ENCODE peak calls at places on chromosomes 1 and 21, in six cellular contexts. One of them, this sample, is unnamed.

GRCh38 chr1:183070234-183070922 is 47.2 kb downstream of the LAMC1 start:
- DNase-seq in ovary: no peak
- DNase-seq in BJ: no peak
- DNase-seq in AG09309: no peak
- DNase-seq in tibial nerve: no peak
- DNase-seq in heart right ventricle: no peak
- DNase-seq in this sample: no peak

GRCh38 chr1:159207774-159208459 is 3.2 kb downstream of the ACKR1 start:
- DNase-seq in ovary: no peak
- DNase-seq in BJ: no peak
- DNase-seq in AG09309: no peak
- DNase-seq in tibial nerve: no peak
- DNase-seq in heart right ventricle: no peak
- DNase-seq in this sample: no peak

GRCh38 chr1:51264470-51264869 is 28.4 kb downstream of the RNF11 start:
- DNase-seq in ovary: no peak
- DNase-seq in BJ: peak
- DNase-seq in AG09309: peak
- DNase-seq in tibial nerve: no peak
- DNase-seq in heart right ventricle: peak
- DNase-seq in this sample: peak

GRCh38 chr1:22827666-22828065 is 117.0 kb downstream of the EPHB2 start:
- DNase-seq in ovary: no peak
- DNase-seq in BJ: no peak
- DNase-seq in AG09309: no peak
- DNase-seq in tibial nerve: no peak
- DNase-seq in heart right ventricle: peak
- DNase-seq in this sample: no peak

GRCh38 chr1:108913105-108913948 is 36.5 kb downstream of the GPSM2 start:
- DNase-seq in ovary: no peak
- DNase-seq in BJ: no peak
- DNase-seq in AG09309: no peak
- DNase-seq in tibial nerve: no peak
- DNase-seq in heart right ventricle: no peak
- DNase-seq in this sample: no peak

GRCh38 chr1:11147371-11147770 is 41.8 kb upstream of the ANGPTL7 start:
- DNase-seq in ovary: no peak
- DNase-seq in BJ: peak
- DNase-seq in AG09309: no peak
- DNase-seq in tibial nerve: no peak
- DNase-seq in heart right ventricle: no peak
- DNase-seq in this sample: no peak

GRCh38 chr21:42304556-42305454 is 10.4 kb downstream of the TFF3 start:
- DNase-seq in ovary: no peak
- DNase-seq in BJ: no peak
- DNase-seq in AG09309: no peak
- DNase-seq in tibial nerve: no peak
- DNase-seq in heart right ventricle: no peak
- DNase-seq in this sample: no peak

GRCh38 chr1:75791022-75791421 is 5.0 kb downstream of the RABGGTB start:
- DNase-seq in ovary: no peak
- DNase-seq in BJ: no peak
- DNase-seq in AG09309: no peak
- DNase-seq in tibial nerve: no peak
- DNase-seq in heart right ventricle: no peak
- DNase-seq in this sample: no peak

GRCh38 chr1:79155991-79156390 is 149.5 kb upstream of the ADGRL4 start:
- DNase-seq in ovary: no peak
- DNase-seq in BJ: no peak
- DNase-seq in AG09309: no peak
- DNase-seq in tibial nerve: no peak
- DNase-seq in heart right ventricle: no peak
- DNase-seq in this sample: no peak

GRCh38 chr1:168135116-168135981 is 1.4 kb downstream of the GPR161 start:
- DNase-seq in ovary: no peak
- DNase-seq in BJ: no peak
- DNase-seq in AG09309: no peak
- DNase-seq in tibial nerve: no peak
- DNase-seq in heart right ventricle: no peak
- DNase-seq in this sample: no peak

GRCh38 chr1:168137515-168137821 is 738 bp upstream of the GPR161 start:
- DNase-seq in ovary: no peak
- DNase-seq in BJ: no peak
- DNase-seq in AG09309: no peak
- DNase-seq in tibial nerve: no peak
- DNase-seq in heart right ventricle: no peak
- DNase-seq in this sample: no peak

GRCh38 chr1:168136709-168137514 is at the start of gene GPR161:
- DNase-seq in ovary: peak
- DNase-seq in BJ: no peak
- DNase-seq in AG09309: no peak
- DNase-seq in tibial nerve: peak
- DNase-seq in heart right ventricle: peak
- DNase-seq in this sample: peak

GRCh38 chr1:168135982-168136708 is 585 bp downstream of the GPR161 start:
- DNase-seq in ovary: peak
- DNase-seq in BJ: no peak
- DNase-seq in AG09309: no peak
- DNase-seq in tibial nerve: no peak
- DNase-seq in heart right ventricle: no peak
- DNase-seq in this sample: peak

GRCh38 chr1:168134132-168135041 is 2.3 kb downstream of the GPR161 start:
- DNase-seq in ovary: no peak
- DNase-seq in BJ: no peak
- DNase-seq in AG09309: no peak
- DNase-seq in tibial nerve: no peak
- DNase-seq in heart right ventricle: no peak
- DNase-seq in this sample: no peak
- H3K4me3 ChIP-seq in ovary: peak
- H3K4me3 ChIP-seq in BJ: no peak
- H3K4me3 ChIP-seq in AG09309: no peak
- H3K4me3 ChIP-seq in tibial nerve: no peak
- H3K4me3 ChIP-seq in heart right ventricle: no peak
- H3K4me3 ChIP-seq in this sample: no peak

GRCh38 chr1:207826557-207827487 is 75.0 kb downstream of the CD46 start:
- DNase-seq in ovary: peak
- DNase-seq in BJ: no peak
- DNase-seq in AG09309: no peak
- DNase-seq in tibial nerve: peak
- DNase-seq in heart right ventricle: no peak
- DNase-seq in this sample: no peak
- H3K4me3 ChIP-seq in ovary: peak
- H3K4me3 ChIP-seq in BJ: peak
- H3K4me3 ChIP-seq in AG09309: no peak
- H3K4me3 ChIP-seq in tibial nerve: peak
- H3K4me3 ChIP-seq in heart right ventricle: peak
- H3K4me3 ChIP-seq in this sample: no peak

GRCh38 chr1:24929876-24930702 is at the start of gene RUNX3:
- DNase-seq in ovary: no peak
- DNase-seq in BJ: no peak
- DNase-seq in AG09309: no peak
- DNase-seq in tibial nerve: no peak
- DNase-seq in heart right ventricle: no peak
- DNase-seq in this sample: peak
- H3K4me3 ChIP-seq in ovary: peak
- H3K4me3 ChIP-seq in BJ: peak
- H3K4me3 ChIP-seq in AG09309: peak
- H3K4me3 ChIP-seq in tibial nerve: peak
- H3K4me3 ChIP-seq in heart right ventricle: peak
- H3K4me3 ChIP-seq in this sample: peak

GRCh38 chr21:37944492-37944891 is 28.2 kb upstream of the KCNJ6 start:
- DNase-seq in ovary: no peak
- DNase-seq in BJ: no peak
- DNase-seq in AG09309: no peak
- DNase-seq in tibial nerve: no peak
- DNase-seq in heart right ventricle: no peak
- DNase-seq in this sample: no peak
- H3K4me3 ChIP-seq in ovary: no peak
- H3K4me3 ChIP-seq in BJ: no peak
- H3K4me3 ChIP-seq in AG09309: no peak
- H3K4me3 ChIP-seq in tibial nerve: no peak
- H3K4me3 ChIP-seq in heart right ventricle: no peak
- H3K4me3 ChIP-seq in this sample: no peak

DNA sequence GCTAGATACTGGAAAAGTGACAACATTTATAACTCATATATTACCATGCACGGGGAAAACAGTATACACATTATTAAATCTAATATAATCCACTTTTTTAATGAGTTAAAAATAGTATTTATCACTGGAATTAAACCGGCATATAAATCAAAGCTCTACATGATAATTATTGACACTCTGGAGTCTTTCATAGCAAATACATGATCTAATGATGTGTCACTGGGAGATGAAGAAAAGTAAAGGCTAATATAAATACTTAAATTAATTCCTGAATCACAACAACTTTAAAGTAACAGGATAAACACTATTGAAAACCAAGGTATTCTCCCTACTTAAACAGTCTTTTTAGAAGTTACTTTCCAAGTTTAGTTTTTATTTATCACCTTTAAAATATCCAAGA is 52.4 kb upstream of the ASPM start:
- DNase-seq in ovary: no peak
- DNase-seq in BJ: no peak
- DNase-seq in AG09309: no peak
- DNase-seq in tibial nerve: no peak
- DNase-seq in heart right ventricle: no peak
- DNase-seq in this sample: no peak
- H3K4me3 ChIP-seq in ovary: peak
- H3K4me3 ChIP-seq in BJ: peak
- H3K4me3 ChIP-seq in AG09309: peak
- H3K4me3 ChIP-seq in tibial nerve: no peak
- H3K4me3 ChIP-seq in heart right ventricle: peak
- H3K4me3 ChIP-seq in this sample: peak

DNA sequence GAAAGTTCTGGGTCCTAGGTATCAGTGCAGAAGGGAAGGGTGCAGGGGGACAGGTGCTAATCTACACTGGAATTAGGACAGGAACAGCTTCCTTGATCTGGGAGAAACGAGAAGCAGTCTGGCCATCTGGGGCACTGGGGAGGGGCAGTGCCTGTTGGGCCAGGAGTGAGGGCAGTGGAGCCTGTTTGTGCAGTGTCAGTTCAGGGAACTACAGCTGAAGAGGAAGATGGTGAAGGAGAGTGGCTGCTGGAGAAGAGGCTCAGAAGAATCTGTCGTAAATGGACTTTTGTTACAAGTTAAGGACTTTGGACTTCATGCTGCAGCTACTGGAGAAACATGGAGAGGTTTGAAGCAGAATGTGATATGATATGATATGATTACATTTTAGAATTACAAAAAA is 3.1 kb upstream of the TNFSF4 start:
- DNase-seq in ovary: no peak
- DNase-seq in BJ: no peak
- DNase-seq in AG09309: no peak
- DNase-seq in tibial nerve: no peak
- DNase-seq in heart right ventricle: no peak
- DNase-seq in this sample: no peak
- H3K4me3 ChIP-seq in ovary: no peak
- H3K4me3 ChIP-seq in BJ: no peak
- H3K4me3 ChIP-seq in AG09309: no peak
- H3K4me3 ChIP-seq in tibial nerve: no peak
- H3K4me3 ChIP-seq in heart right ventricle: no peak
- H3K4me3 ChIP-seq in this sample: no peak

DNA sequence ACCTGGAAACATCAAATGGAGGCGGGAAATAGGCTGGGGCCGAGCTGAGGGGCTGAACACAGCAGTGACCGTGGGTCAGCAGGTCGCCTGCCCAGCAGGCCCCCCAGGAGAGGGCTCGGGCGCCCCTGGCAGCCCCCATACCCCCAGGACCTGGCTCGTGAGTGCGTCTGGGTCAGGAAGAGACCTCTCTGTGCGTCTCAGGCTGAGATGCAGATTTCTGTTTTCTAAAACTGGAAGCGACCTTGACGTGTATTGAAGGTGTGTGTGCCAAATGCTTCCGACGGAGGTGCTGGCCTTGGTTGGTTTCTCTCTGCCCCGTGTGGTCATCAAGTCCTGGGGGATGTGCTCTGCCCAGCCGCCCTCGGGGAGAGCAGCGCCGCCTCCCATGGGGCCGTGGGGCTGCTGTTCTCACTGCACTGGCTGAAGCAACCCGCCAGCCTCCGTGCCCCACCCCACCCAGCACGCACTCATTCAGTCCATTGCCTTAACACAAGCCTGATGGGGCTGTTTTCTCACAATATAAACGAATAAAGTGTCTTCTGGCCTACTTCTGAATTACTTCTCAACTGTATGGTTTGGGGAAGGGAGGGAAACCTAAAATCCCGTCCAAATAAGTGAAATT is 7.4 kb downstream of the PEX10 start:
- DNase-seq in ovary: no peak
- DNase-seq in BJ: no peak
- DNase-seq in AG09309: no peak
- DNase-seq in tibial nerve: no peak
- DNase-seq in heart right ventricle: no peak
- DNase-seq in this sample: no peak
- H3K4me3 ChIP-seq in ovary: no peak
- H3K4me3 ChIP-seq in BJ: no peak
- H3K4me3 ChIP-seq in AG09309: no peak
- H3K4me3 ChIP-seq in tibial nerve: no peak
- H3K4me3 ChIP-seq in heart right ventricle: no peak
- H3K4me3 ChIP-seq in this sample: no peak

DNA sequence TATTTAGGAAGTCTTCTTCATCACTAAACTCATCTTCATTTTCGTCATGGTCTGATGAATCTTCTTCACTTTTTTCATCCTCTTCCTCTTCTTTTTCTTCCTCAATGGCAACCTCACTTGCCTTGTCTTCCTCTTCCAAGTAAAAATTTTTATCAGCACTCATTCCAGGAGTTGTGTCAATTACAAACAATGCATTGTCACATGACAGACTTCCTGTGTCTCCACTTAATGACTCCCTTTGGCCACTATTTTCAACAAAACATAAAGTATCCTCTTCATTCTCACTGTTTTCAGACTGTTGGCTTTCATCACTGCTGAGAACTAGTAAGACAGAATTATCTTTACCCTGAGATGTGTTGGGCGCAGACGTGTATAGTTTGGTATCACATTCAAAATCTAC is 2.7 kb downstream of the DNTTIP2 start:
- DNase-seq in ovary: no peak
- DNase-seq in BJ: no peak
- DNase-seq in AG09309: no peak
- DNase-seq in tibial nerve: no peak
- DNase-seq in heart right ventricle: no peak
- DNase-seq in this sample: no peak
- H3K4me3 ChIP-seq in ovary: no peak
- H3K4me3 ChIP-seq in BJ: no peak
- H3K4me3 ChIP-seq in AG09309: no peak
- H3K4me3 ChIP-seq in tibial nerve: no peak
- H3K4me3 ChIP-seq in heart right ventricle: no peak
- H3K4me3 ChIP-seq in this sample: no peak

GRCh38 chr1:185645686-185646085 is 88.5 kb upstream of the HMCN1 start:
- DNase-seq in ovary: no peak
- DNase-seq in BJ: no peak
- DNase-seq in AG09309: no peak
- DNase-seq in tibial nerve: no peak
- DNase-seq in heart right ventricle: no peak
- DNase-seq in this sample: no peak
- H3K4me3 ChIP-seq in ovary: no peak
- H3K4me3 ChIP-seq in BJ: no peak
- H3K4me3 ChIP-seq in AG09309: no peak
- H3K4me3 ChIP-seq in tibial nerve: no peak
- H3K4me3 ChIP-seq in heart right ventricle: no peak
- H3K4me3 ChIP-seq in this sample: no peak